ENCODE peak calls at places on chromosome 3, in six cellular contexts. One of them, this sample, is unnamed.

GRCh38 chr3:141401584-141402475 is 33.5 kb downstream of the ZBTB38 start:
- DNase-seq in T-helper 17 cell: no peak
- DNase-seq in amniotic epithelial cell: no peak
- DNase-seq in cardiac fibroblast: peak
- DNase-seq in GDM1: no peak
- DNase-seq in germinal center: peak
- DNase-seq in this sample: peak

GRCh38 chr3:125011941-125012340 is 43.9 kb downstream of the HEG1 start:
- DNase-seq in cardiac fibroblast: no peak
- DNase-seq in T-helper 17 cell: no peak
- DNase-seq in GDM1: no peak
- DNase-seq in amniotic epithelial cell: peak
- DNase-seq in germinal center: no peak
- DNase-seq in this sample: no peak

GRCh38 chr3:38555149-38555840 is 59.2 kb downstream of the EXOG start:
- DNase-seq in T-helper 17 cell: no peak
- DNase-seq in GDM1: no peak
- DNase-seq in cardiac fibroblast: no peak
- DNase-seq in germinal center: no peak
- DNase-seq in amniotic epithelial cell: no peak
- DNase-seq in this sample: no peak

GRCh38 chr3:58332575-58333179 is at the start of gene PXK:
- DNase-seq in amniotic epithelial cell: peak
- DNase-seq in cardiac fibroblast: peak
- DNase-seq in T-helper 17 cell: peak
- DNase-seq in GDM1: peak
- DNase-seq in germinal center: peak
- DNase-seq in this sample: peak

GRCh38 chr3:79297242-79297641 is 470.6 kb downstream of the ROBO1 start:
- DNase-seq in T-helper 17 cell: no peak
- DNase-seq in cardiac fibroblast: peak
- DNase-seq in germinal center: no peak
- DNase-seq in GDM1: no peak
- DNase-seq in amniotic epithelial cell: peak
- DNase-seq in this sample: no peak

GRCh38 chr3:155302476-155302875 is 9.0 kb upstream of the STRIT1 start:
- DNase-seq in cardiac fibroblast: peak
- DNase-seq in T-helper 17 cell: no peak
- DNase-seq in GDM1: no peak
- DNase-seq in amniotic epithelial cell: peak
- DNase-seq in germinal center: no peak
- DNase-seq in this sample: no peak

GRCh38 chr3:170740726-170741591 is 129.0 kb downstream of the RPL22L1 start:
- DNase-seq in cardiac fibroblast: peak
- DNase-seq in GDM1: no peak
- DNase-seq in amniotic epithelial cell: peak
- DNase-seq in T-helper 17 cell: no peak
- DNase-seq in germinal center: no peak
- DNase-seq in this sample: no peak

GRCh38 chr3:172334743-172335142 is 113.5 kb downstream of the GHSR start:
- DNase-seq in germinal center: no peak
- DNase-seq in T-helper 17 cell: no peak
- DNase-seq in GDM1: no peak
- DNase-seq in amniotic epithelial cell: no peak
- DNase-seq in cardiac fibroblast: no peak
- DNase-seq in this sample: no peak

GRCh38 chr3:160331127-160331937 is 67.7 kb downstream of the IFT80 start:
- DNase-seq in GDM1: no peak
- DNase-seq in germinal center: no peak
- DNase-seq in cardiac fibroblast: peak
- DNase-seq in T-helper 17 cell: no peak
- DNase-seq in amniotic epithelial cell: peak
- DNase-seq in this sample: no peak

GRCh38 chr3:57130426-57131209 is 34.5 kb downstream of the IL17RD start:
- DNase-seq in cardiac fibroblast: peak
- DNase-seq in T-helper 17 cell: no peak
- DNase-seq in GDM1: no peak
- DNase-seq in amniotic epithelial cell: no peak
- DNase-seq in germinal center: no peak
- DNase-seq in this sample: no peak

GRCh38 chr3:114942773-114943172 is 204.3 kb downstream of the ZBTB20 start:
- DNase-seq in cardiac fibroblast: no peak
- DNase-seq in GDM1: no peak
- DNase-seq in T-helper 17 cell: no peak
- DNase-seq in amniotic epithelial cell: no peak
- DNase-seq in germinal center: no peak
- DNase-seq in this sample: no peak

GRCh38 chr3:108887777-108888176 is 65.2 kb downstream of the TRAT1 start:
- DNase-seq in cardiac fibroblast: no peak
- DNase-seq in T-helper 17 cell: no peak
- DNase-seq in germinal center: no peak
- DNase-seq in amniotic epithelial cell: no peak
- DNase-seq in GDM1: no peak
- DNase-seq in this sample: no peak

GRCh38 chr3:159273070-159273469 is 471.2 kb downstream of the MFSD1 start:
- DNase-seq in cardiac fibroblast: no peak
- DNase-seq in T-helper 17 cell: no peak
- DNase-seq in amniotic epithelial cell: no peak
- DNase-seq in GDM1: no peak
- DNase-seq in germinal center: no peak
- DNase-seq in this sample: no peak